ENCODE peak calls at places on chromosomes 3 and 15, in four cellular contexts. K is CD8-positive, alpha-beta T cell; N is NCI-H1417; P is CD4-positive, alpha-beta T cell. U is an unnamed sample.

GRCh38 chr3:81452406-81452805 is 309.0 kb downstream of the GBE1 start:
- DNase-seq in P (no peak), K (no peak), N (no peak), U (no peak)

GRCh38 chr15:99433026-99433756 is 132.6 kb upstream of the MEF2A start:
- DNase-seq in K (no peak), N (no peak), P (peak; percentile 33), U (peak; percentile 68)

GRCh38 chr3:132645058-132645457 is 14.6 kb downstream of the ACAD11 start:
- DNase-seq in N (no peak), P (no peak), K (no peak), U (no peak)

GRCh38 chr3:171614318-171614967 is 154.2 kb upstream of the TNIK start:
- DNase-seq in N (no peak), K (no peak), P (peak; percentile 35), U (peak; percentile 24)

GRCh38 chr3:62863648-62864047 is 11.6 kb downstream of the CADPS start:
- DNase-seq in K (no peak), P (no peak), N (no peak), U (no peak)

GRCh38 chr15:85785887-85786777 is 8.6 kb downstream of the KLHL25 start:
- DNase-seq in P (no peak), N (peak; percentile 84), K (no peak), U (peak; percentile 71)

GRCh38 chr3:131917006-131917405 is 117.8 kb downstream of the CPNE4 start:
- DNase-seq in K (no peak), P (no peak), N (no peak), U (peak; percentile 8)

GRCh38 chr3:183400352-183400751 is 28.1 kb downstream of the MCF2L2 start:
- DNase-seq in P (no peak), N (peak; percentile 28), K (no peak), U (no peak)

GRCh38 chr3:29335438-29335837 is 54.6 kb downstream of the RBMS3 start:
- DNase-seq in P (no peak), K (no peak), N (peak; percentile 63), U (peak; percentile 93)

GRCh38 chr15:74489518-74490338 is 28.8 kb upstream of the UBL7 start:
- DNase-seq in P (peak; percentile 67), N (peak; percentile 42), K (peak; percentile 59), U (peak; percentile 20)

GRCh38 chr3:188309437-188310269 is 155.7 kb downstream of the LPP start:
- DNase-seq in P (no peak), N (no peak), K (no peak), U (no peak)

GRCh38 chr3:108091498-108092259 is 848 bp upstream of the CD47 start:
- DNase-seq in P (peak; percentile 56), N (no peak), K (no peak), U (no peak)

GRCh38 chr15:63501256-63502089 is 2.9 kb upstream of the USP3 start:
- DNase-seq in N (no peak), P (no peak), K (no peak), U (peak; percentile 84)

GRCh38 chr3:35718921-35719320 is 79.6 kb downstream of the ARPP21 start:
- DNase-seq in N (no peak), P (no peak), K (no peak), U (no peak)

GRCh38 chr15:86139828-86140227 is 60.2 kb downstream of the AGBL1 start:
- DNase-seq in N (no peak), P (no peak), K (no peak), U (no peak)

U was measured in mammary epithelial cell.